ENCODE peak calls at places on chromosomes 12 and 14, in four cellular contexts. Q is left ventricle myocardium inferior, M is tibial artery, T is keratinocyte. I is an unnamed sample.

GRCh38 chr14:76133103-76133502 is 18.6 kb upstream of the GPATCH2L start:
- DNase-seq in Q (no peak), M (no peak), T (no peak), I (peak)

GRCh38 chr12:29286081-29286800 is 94.7 kb downstream of the ERGIC2 start:
- DNase-seq in Q (no peak), M (no peak), T (no peak), I (no peak)

GRCh38 chr12:106274012-106274411 is 26.2 kb upstream of the CKAP4 start:
- DNase-seq in Q (no peak), M (no peak), T (no peak), I (no peak)

GRCh38 chr12:13203028-13203922 is 6.7 kb downstream of the EMP1 start:
- DNase-seq in Q (peak), M (peak), T (no peak), I (no peak)

GRCh38 chr12:32454075-32454474 is 54.7 kb downstream of the FGD4 start:
- DNase-seq in Q (no peak), M (no peak), T (peak), I (no peak)

GRCh38 chr14:34665785-34666425 is 36.0 kb upstream of the SNX6 start:
- DNase-seq in Q (no peak), M (peak), T (no peak), I (no peak)

GRCh38 chr14:64701660-64702059 is 2.6 kb upstream of the PLEKHG3 start:
- DNase-seq in Q (no peak), M (no peak), T (no peak), I (no peak)

GRCh38 chr12:47551426-47551851 is 154.4 kb downstream of the RPAP3 start:
- DNase-seq in Q (no peak), M (no peak), T (no peak), I (no peak)

GRCh38 chr12:51450816-51451215 is 26.2 kb downstream of the SLC4A8 start:
- DNase-seq in Q (no peak), M (no peak), T (no peak), I (peak)

GRCh38 chr14:56150018-56150417 is 31.8 kb downstream of the PELI2 start:
- DNase-seq in Q (no peak), M (no peak), T (no peak), I (no peak)

GRCh38 chr12:91620949-91621348 is 438.3 kb upstream of the DCN start:
- DNase-seq in Q (no peak), M (no peak), T (no peak), I (no peak)

GRCh38 chr12:9798008-9798619 is 29.2 kb upstream of the KLRF1 start:
- DNase-seq in Q (no peak), M (no peak), T (peak), I (peak)

GRCh38 chr12:96427269-96427729 is 27.1 kb upstream of the CDK17 start:
- DNase-seq in Q (peak), M (peak), T (peak), I (no peak)

GRCh38 chr14:65074449-65075155 is 27.7 kb downstream of the MAX start:
- DNase-seq in Q (no peak), M (no peak), T (no peak), I (peak)

GRCh38 chr12:8483081-8483479 is 27.3 kb downstream of the CLEC6A start:
- DNase-seq in Q (no peak), M (no peak), T (no peak), I (no peak)

GRCh38 chr12:6534158-6534913 is at the start of gene GAPDH:
- DNase-seq in Q (peak), M (peak), T (peak), I (peak)

GRCh38 chr12:6530576-6531260 is 3.6 kb upstream of the GAPDH start:
- DNase-seq in Q (no peak), M (no peak), T (no peak), I (no peak)

GRCh38 chr12:6533653-6534157 is 612 bp upstream of the GAPDH start:
- DNase-seq in Q (peak), M (peak), T (no peak), I (peak)

GRCh38 chr12:6532927-6533652 is 1.2 kb upstream of the GAPDH start:
- DNase-seq in Q (peak), M (peak), T (no peak), I (peak)

DNA sequence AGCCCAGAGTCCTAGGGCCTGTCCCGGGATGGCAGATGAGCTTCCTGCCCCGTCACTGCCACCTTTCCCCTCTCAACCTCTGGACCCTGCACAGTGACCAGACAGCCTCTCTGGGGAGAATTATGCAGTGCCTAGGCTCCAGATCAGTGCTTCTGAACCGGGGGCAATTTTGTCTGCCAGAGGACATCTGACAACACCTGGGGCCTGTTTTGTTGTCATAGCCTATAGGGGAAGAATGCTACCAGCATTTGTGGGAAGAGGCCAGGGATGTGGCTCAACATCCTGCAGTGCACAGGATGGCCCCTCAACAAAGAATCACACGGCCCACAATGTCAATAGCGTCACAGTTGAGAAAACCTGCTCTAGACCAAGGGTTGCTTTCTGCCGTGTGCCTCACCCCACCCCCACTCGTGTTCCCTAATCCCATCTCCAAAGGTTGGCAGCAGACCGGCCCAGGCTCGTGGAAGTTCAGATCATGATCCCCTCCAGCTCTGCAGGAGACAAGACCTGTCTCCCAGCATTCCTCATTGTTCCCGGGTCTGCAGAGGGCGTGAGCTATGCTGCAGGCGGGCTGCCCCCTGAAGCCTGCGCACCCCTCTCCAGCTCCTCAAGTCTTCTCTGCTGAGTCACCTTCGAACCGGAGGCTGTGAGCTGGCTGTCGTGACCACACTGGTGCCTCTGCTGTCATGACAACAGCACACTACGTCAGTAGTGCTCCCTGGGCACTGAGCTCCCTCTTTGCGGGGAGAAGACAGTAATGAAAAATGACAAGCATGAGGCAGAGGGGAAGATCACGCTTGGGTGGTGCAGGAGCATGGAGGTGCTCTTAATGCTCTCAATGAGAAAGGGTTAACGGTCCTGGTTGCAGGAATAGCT is 2.0 kb upstream of the GAPDH start:
- DNase-seq in Q (no peak), M (peak), T (peak), I (peak)
- H3K4me3 ChIP-seq in Q (peak), M (peak), T (peak), I (no peak)

DNA sequence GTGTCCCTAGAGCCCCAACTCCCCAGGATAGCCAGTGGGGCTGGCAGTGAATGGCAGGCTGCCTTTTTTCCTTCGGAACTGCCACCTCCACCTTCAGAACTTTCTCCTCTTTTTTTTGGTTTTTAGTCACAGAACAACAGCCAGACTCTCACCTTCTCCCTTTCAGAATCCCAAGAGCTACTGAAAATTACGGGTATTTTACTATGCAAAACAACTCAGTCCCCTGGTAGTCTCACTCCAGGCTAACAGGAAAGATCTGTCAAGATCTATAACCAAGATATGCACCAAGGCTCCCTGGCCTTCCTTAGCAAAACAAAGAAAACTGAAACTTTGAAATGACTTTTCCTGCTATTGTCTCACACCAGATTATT is 12.5 kb downstream of the PLEKHG6 start:
- DNase-seq in Q (no peak), M (no peak), T (no peak), I (no peak)
- H3K4me3 ChIP-seq in Q (peak), M (no peak), T (no peak), I (no peak)

GRCh38 chr12:113090740-113091139 is 34.2 kb downstream of the DTX1 start:
- DNase-seq in Q (no peak), M (no peak), T (no peak), I (no peak)
- H3K4me3 ChIP-seq in Q (no peak), M (no peak), T (no peak), I (no peak)

GRCh38 chr12:108729612-108730336 is 1.5 kb downstream of the CORO1C start:
- DNase-seq in Q (no peak), M (no peak), T (no peak), I (no peak)
- H3K4me3 ChIP-seq in Q (peak), M (peak), T (peak), I (peak)

GRCh38 chr12:54141534-54142475 is 47.0 kb downstream of the SMUG1 start:
- DNase-seq in Q (no peak), M (peak), T (no peak), I (peak)
- H3K4me3 ChIP-seq in Q (no peak), M (peak), T (no peak), I (no peak)

DNA sequence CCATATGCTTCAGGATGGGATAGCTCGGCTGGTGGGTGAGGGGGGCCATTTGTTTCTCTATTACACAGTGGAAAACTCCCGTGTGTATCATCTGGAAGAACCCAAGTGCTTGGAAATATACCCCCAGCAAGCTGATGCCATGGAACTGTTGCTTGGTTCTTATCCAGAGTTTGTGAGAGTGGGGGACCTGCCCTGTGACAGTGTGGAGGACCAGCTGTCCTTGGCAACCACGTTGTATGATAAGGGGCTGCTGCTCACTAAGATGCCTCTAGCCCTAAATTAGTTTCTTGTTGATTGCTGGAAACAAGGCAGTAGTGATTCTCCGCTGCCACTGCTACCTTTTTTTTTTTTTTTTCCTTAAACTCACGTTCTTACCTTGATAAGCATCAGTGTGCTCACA is 1.9 kb downstream of the RIOX1 start:
- DNase-seq in Q (no peak), M (no peak), T (no peak), I (no peak)
- H3K4me3 ChIP-seq in Q (peak), M (no peak), T (no peak), I (no peak)